ENCODE peak calls at places on chromosomes 12 and 14, in nine cellular contexts. E is activated CD4-positive, alpha-beta T cell treated with anti-CD3 and anti-CD28 coated beads, Interleukin-2, amount 10 ng/mL, durations not matched to agents 7 days and 5 days; R is stimulated activated CD8-positive, alpha-beta memory T cell treated with anti-CD3 and anti-CD28 coated beads, Interleukin-4, amount 100 ng/mL, for 1 hour; C is cardiac septum; F is keratinocyte; Z is SW480; T is GM12865; S is BJ; Y is GOT3. B is an unnamed sample.

GRCh38 chr12:10184261-10184843 is 5.5 kb downstream of the TMEM52B start:
- DNase-seq in F (no peak), Z (no peak), E (no peak), C (no peak), Y (no peak), S (no peak), R (no peak), T (no peak), B (no peak)

GRCh38 chr12:68501226-68501625 is 109.5 kb upstream of the RAP1B start:
- DNase-seq in Y (no peak), S (no peak), Z (no peak), F (no peak), T (no peak), C (no peak), R (no peak), E (no peak), B (no peak)

GRCh38 chr14:92677087-92677668 is 71.2 kb downstream of the LGMN start:
- DNase-seq in F (no peak), Y (no peak), R (no peak), Z (no peak), C (no peak), T (peak), S (no peak), E (no peak), B (no peak)

GRCh38 chr12:80044694-80045046 is 54.7 kb upstream of the OTOGL start:
- DNase-seq in C (no peak), S (peak), T (peak), F (peak), E (no peak), R (no peak), Z (no peak), Y (no peak), B (no peak)

GRCh38 chr12:60803147-60803546 is 1207.3 kb downstream of the SLC16A7 start:
- DNase-seq in S (no peak), C (no peak), T (no peak), Z (no peak), E (no peak), R (no peak), F (no peak), Y (no peak), B (no peak)

GRCh38 chr14:65356327-65356836 is 56.1 kb upstream of the FUT8 start:
- DNase-seq in E (peak), T (peak), Z (peak), F (peak), R (no peak), C (no peak), S (peak), Y (no peak), B (no peak)

GRCh38 chr14:69999246-69999645 is 120.0 kb downstream of the SMOC1 start:
- DNase-seq in F (peak), T (no peak), Z (peak), C (no peak), E (no peak), R (no peak), S (no peak), Y (no peak), B (no peak)

GRCh38 chr12:118589162-118589561 is 212.8 kb downstream of the SUDS3 start:
- DNase-seq in S (no peak), Y (no peak), Z (no peak), E (no peak), R (no peak), F (no peak), T (no peak), C (no peak), B (no peak)

GRCh38 chr12:33721561-33721960 is 281.9 kb upstream of the SYT10 start:
- DNase-seq in Z (no peak), R (no peak), F (no peak), T (no peak), S (no peak), Y (no peak), C (no peak), E (no peak), B (no peak)

GRCh38 chr12:27733052-27733656 is 22.5 kb downstream of the MRPS35 start:
- DNase-seq in F (no peak), T (peak), Y (no peak), Z (peak), R (peak), C (no peak), S (no peak), E (peak), B (no peak)

GRCh38 chr14:84036863-84037262 is 1493.1 kb upstream of the FLRT2 start:
- DNase-seq in S (peak), F (no peak), E (no peak), Z (no peak), Y (no peak), C (no peak), R (no peak), T (peak), B (no peak)

B was measured in thoracic aorta.